ENCODE peak calls at places on chromosomes 3 and 15, in four cellular contexts. W is body of pancreas, L is left lung, O is neural progenitor cell. U is an unnamed sample.

GRCh38 chr3:9014189-9014588 is 50.9 kb upstream of the RAD18 start:
- DNase-seq in W (no peak), L (no peak), O (no peak), U (no peak)

GRCh38 chr3:62755285-62755684 is 119.9 kb downstream of the CADPS start:
- DNase-seq in W (no peak), L (no peak), O (no peak), U (no peak)

GRCh38 chr3:28171962-28172361 is 69.5 kb upstream of the CMC1 start:
- DNase-seq in W (no peak), L (no peak), O (no peak), U (no peak)

GRCh38 chr15:51736069-51736468 is 1.4 kb downstream of the LYSMD2 start:
- DNase-seq in W (no peak), L (no peak), O (no peak), U (no peak)

GRCh38 chr15:31273258-31273941 is 53.2 kb upstream of the KLF13 start:
- DNase-seq in W (no peak), L (peak; percentile 30), O (peak; percentile 4), U (peak; percentile 42)

GRCh38 chr15:81504170-81504905 is 130.3 kb upstream of the TMC3 start:
- DNase-seq in W (no peak), L (no peak), O (no peak), U (no peak)

GRCh38 chr15:61034793-61035710 is 194.1 kb downstream of the RORA start:
- DNase-seq in W (no peak), L (no peak), O (no peak), U (no peak)

GRCh38 chr3:11601446-11602241 is 42.1 kb downstream of the VGLL4 start:
- DNase-seq in W (no peak), L (no peak), O (no peak), U (peak; percentile 69)

GRCh38 chr3:123098411-123099330 is 31.8 kb downstream of the PDIA5 start:
- DNase-seq in W (no peak), L (peak; percentile 28), O (no peak), U (no peak)

GRCh38 chr3:182644013-182644412 is 149.3 kb upstream of the ATP11B start:
- DNase-seq in W (no peak), L (no peak), O (no peak), U (no peak)

GRCh38 chr3:56957520-56957919 is 102.9 kb upstream of the SPATA12 start:
- DNase-seq in W (no peak), L (no peak), O (no peak), U (no peak)

GRCh38 chr3:13022348-13023250 is 50.6 kb downstream of the IQSEC1 start:
- DNase-seq in W (no peak), L (peak; percentile 83), O (peak; percentile 87), U (peak; percentile 87)

GRCh38 chr15:45134682-45135604 is 5.1 kb downstream of the DUOX1 start:
- DNase-seq in W (peak; percentile 52), L (no peak), O (peak; percentile 65), U (no peak)

GRCh38 chr15:25481208-25481862 is 42.5 kb upstream of the UBE3A start:
- DNase-seq in W (no peak), L (no peak), O (peak; percentile 85), U (no peak)

GRCh38 chr15:36756707-36757106 is 177.3 kb downstream of the CDIN1 start:
- DNase-seq in W (no peak), L (no peak), O (no peak), U (no peak)

GRCh38 chr3:52596658-52597265 is 60.4 kb downstream of the UQCC5 start:
- DNase-seq in W (no peak), L (peak; percentile 36), O (no peak), U (no peak)

GRCh38 chr3:180594631-180595348 is 7.2 kb upstream of the TTC14 start:
- DNase-seq in W (no peak), L (no peak), O (peak; percentile 53), U (no peak)

GRCh38 chr15:99983171-99983891 is 250.1 kb upstream of the LYSMD4 start:
- DNase-seq in W (no peak), L (no peak), O (peak; percentile 49), U (no peak)

GRCh38 chr3:99818818-99819217 is 1.2 kb downstream of the CMSS1 start:
- DNase-seq in W (no peak), L (no peak), O (no peak), U (no peak)

GRCh38 chr15:31292391-31293020 is 34.1 kb upstream of the KLF13 start:
- DNase-seq in W (no peak), L (no peak), O (no peak), U (no peak)

GRCh38 chr3:171788546-171789351 is 21.5 kb downstream of the PLD1 start:
- DNase-seq in W (no peak), L (no peak), O (no peak), U (no peak)

GRCh38 chr3:110618512-110619226 is 452.9 kb upstream of the NECTIN3 start:
- DNase-seq in W (no peak), L (no peak), O (no peak), U (no peak)

GRCh38 chr15:101359365-101359947 is 64.4 kb upstream of the SNRPA1 start:
- DNase-seq in W (no peak), L (no peak), O (no peak), U (no peak)

GRCh38 chr3:122392868-122393844 is 9.2 kb downstream of the FAM162A start:
- DNase-seq in W (no peak), L (no peak), O (peak; percentile 57), U (no peak)

GRCh38 chr3:197854596-197855343 is 63.7 kb downstream of the LRCH3 start:
- DNase-seq in W (no peak), L (no peak), O (peak; percentile 52), U (no peak)

GRCh38 chr15:67133738-67134576 is 68.6 kb downstream of the SMAD3 start:
- DNase-seq in W (no peak), L (no peak), O (peak; percentile 40), U (no peak)

GRCh38 chr3:66342717-66343373 is 122.0 kb downstream of the SLC25A26 start:
- DNase-seq in W (no peak), L (no peak), O (no peak), U (no peak)

GRCh38 chr3:150877303-150877702 is 27.9 kb downstream of the MINDY4B start:
- DNase-seq in W (no peak), L (no peak), O (no peak), U (no peak)
- TF ChIP-seq CTCF in W (no peak), L (no peak), O (no peak), U (no peak)

GRCh38 chr3:188157971-188158370 is 4.0 kb downstream of the LPP start:
- DNase-seq in W (no peak), L (no peak), O (no peak), U (no peak)

GRCh38 chr3:188154758-188155574 is 1.0 kb downstream of the LPP start:
- DNase-seq in W (no peak), L (no peak), O (no peak), U (no peak)

GRCh38 chr3:188157407-188157806 is 3.5 kb downstream of the LPP start:
- DNase-seq in W (no peak), L (no peak), O (no peak), U (no peak)

GRCh38 chr3:188153949-188154757 is at the start of gene LPP:
- DNase-seq in W (peak; percentile 79), L (peak; percentile 87), O (peak; percentile 89), U (peak; percentile 81)

DNA sequence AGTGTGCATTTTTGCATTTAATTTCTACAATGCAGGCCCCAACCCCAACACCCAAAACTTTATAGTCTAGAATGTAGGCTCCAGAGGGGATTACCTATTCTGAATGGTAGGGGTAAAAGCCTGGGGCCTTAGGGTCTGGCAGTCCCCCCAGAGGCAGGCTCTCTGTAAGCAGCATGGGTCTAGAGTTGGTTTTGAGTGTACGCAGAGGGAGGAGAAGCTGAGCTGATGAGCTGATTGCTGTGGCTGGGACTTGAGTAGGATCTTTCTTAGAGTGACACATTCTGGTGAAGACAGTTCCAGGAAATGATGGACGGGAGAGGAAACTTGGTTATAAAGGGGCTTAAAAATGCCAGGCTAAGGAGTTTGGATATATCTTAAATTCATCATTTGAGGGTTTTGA is 2.1 kb downstream of the LPP start:
- DNase-seq in W (no peak), L (no peak), O (no peak), U (no peak)
- H3K27ac ChIP-seq in W (no peak overlapping the region), L (no peak overlapping the region), O (no peak overlapping the region), U (peak overlapping the region; percentile 91)

GRCh38 chr3:195540031-195540430 is 3.1 kb downstream of the PPP1R2 start:
- DNase-seq in W (no peak), L (no peak), O (no peak), U (no peak)
- H3K4me1 ChIP-seq in W (peaks cover 40% of the 10 kb centered on the region), L (no peaks in the 10 kb centered on the region), O (peaks cover 12% of the 10 kb centered on the region), U (peaks cover 70% of the 10 kb centered on the region)

DNA sequence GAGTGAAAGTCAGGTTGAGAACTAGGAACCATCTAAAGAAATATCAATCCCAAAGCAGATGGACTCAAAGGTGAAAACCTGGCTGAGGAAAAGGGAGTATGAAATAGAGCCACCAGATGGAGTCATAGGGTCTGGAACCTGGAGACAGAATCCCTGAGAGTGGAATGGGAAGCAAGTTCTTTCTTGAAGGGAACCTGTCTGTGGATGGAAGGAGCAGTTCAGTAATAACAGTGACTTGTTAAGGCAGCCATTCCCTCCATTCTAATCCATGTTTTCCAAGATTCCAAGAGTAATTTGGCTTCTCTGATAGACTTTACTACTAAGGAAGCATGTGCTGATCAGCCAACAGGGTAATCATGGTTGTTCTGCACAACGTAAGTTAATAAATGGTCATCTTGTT is 22.5 kb upstream of the AQP9 start:
- DNase-seq in W (no peak), L (no peak), O (peak; percentile 7), U (no peak)
- TF ChIP-seq CTCF in W (no peak), L (no peak), O (peak; percentile 25), U (no peak)

DNA sequence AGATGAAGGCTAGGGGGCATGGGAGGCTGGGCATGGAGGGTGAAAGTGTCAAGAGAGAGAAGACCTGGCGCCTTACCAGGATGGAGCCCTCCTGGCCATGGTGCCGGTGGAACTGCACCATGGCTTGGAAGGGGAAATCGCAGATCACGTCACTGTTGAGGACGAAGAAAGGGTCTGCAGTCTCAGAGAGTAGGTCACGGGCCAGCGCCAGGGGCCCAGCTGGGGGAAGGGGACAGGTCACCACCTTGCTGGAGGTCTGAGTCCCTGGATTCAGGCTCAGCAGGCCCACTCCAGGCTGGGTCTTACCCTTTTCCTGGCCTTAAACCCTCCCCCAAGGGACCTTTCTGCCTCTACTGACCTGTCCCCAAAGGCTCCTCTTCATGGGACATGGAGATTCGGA is 855 bp downstream of the GMPPB start:
- DNase-seq in W (no peak), L (no peak), O (no peak), U (no peak)
- H3K27ac ChIP-seq in W (peak overlapping the region; percentile 88), L (peak overlapping the region; percentile 93), O (no peak overlapping the region), U (peak overlapping the region; percentile 94)

GRCh38 chr3:24525557-24525956 is 30.9 kb upstream of the THRB start:
- DNase-seq in W (no peak), L (no peak), O (no peak), U (no peak)
- H3K4me1 ChIP-seq in W (peaks cover 18% of the 10 kb centered on the region), L (peaks cover 5% of the 10 kb centered on the region), O (peaks cover 19% of the 10 kb centered on the region), U (peaks cover 6% of the 10 kb centered on the region)

DNA sequence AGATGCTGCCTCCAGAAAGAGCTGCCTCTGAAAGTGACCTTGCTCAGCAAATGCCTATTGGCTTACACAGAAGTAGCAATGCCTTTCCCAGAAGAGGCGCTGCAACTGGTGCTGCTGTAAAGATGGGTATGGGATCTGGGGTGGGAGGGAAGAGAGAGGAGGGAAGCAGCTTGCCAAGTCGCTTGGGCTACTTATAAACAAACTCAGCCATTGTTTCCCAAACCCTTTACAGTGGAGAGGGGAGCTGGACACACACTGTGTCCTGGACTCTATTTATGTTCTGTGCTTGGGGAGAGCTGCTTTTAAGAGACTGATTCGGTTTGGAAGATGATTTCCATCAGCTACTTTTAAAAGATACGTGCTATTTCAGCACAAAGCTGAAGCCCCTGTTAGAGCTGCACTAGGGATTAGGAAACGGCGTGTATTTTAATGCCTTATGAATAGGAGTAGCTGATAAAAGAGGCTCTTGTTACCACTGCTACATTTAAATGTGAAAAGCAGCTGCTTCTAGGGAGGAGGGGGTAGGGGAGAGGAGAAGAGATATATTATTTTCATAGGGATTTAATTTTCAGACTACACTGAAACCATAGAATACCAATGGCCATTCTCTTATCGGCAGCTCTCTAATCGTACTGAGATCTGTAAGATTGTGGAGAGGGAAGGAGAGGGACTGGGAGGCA is 440.6 kb downstream of the MCTP2 start:
- DNase-seq in W (no peak), L (no peak), O (peak; percentile 81), U (no peak)
- TF ChIP-seq CTCF in W (no peak), L (no peak), O (peak; percentile 38), U (no peak)

U was measured in psoas muscle.